ENCODE peak calls at places on chromosomes 1 and 21, in four cellular contexts. One of them, this sample, is unnamed.

GRCh38 chr1:182191716-182192115 is 130.2 kb upstream of the ZNF648 start:
- DNase-seq in gastrocnemius medialis: peak; percentile 7
- DNase-seq in HAP-1: no peak
- DNase-seq in breast epithelium: no peak
- DNase-seq in this sample: no peak

GRCh38 chr1:61241864-61242472 is 159.6 kb downstream of the NFIA start:
- DNase-seq in HAP-1: no peak
- DNase-seq in breast epithelium: no peak
- DNase-seq in gastrocnemius medialis: no peak
- DNase-seq in this sample: no peak

GRCh38 chr1:39701092-39701460 is 9.8 kb upstream of the HPCAL4 start:
- DNase-seq in breast epithelium: no peak
- DNase-seq in gastrocnemius medialis: no peak
- DNase-seq in HAP-1: no peak
- DNase-seq in this sample: no peak

GRCh38 chr1:51627672-51628071 is 10.8 kb downstream of the OSBPL9 start:
- DNase-seq in breast epithelium: no peak
- DNase-seq in gastrocnemius medialis: no peak
- DNase-seq in HAP-1: peak; percentile 28
- DNase-seq in this sample: no peak

GRCh38 chr21:22154579-22155274 is 1156.5 kb downstream of the NCAM2 start:
- DNase-seq in gastrocnemius medialis: no peak
- DNase-seq in HAP-1: no peak
- DNase-seq in breast epithelium: no peak
- DNase-seq in this sample: no peak

GRCh38 chr1:43552813-43553212 is 22.1 kb downstream of the PTPRF start:
- DNase-seq in HAP-1: no peak
- DNase-seq in breast epithelium: peak; percentile 91
- DNase-seq in gastrocnemius medialis: no peak
- DNase-seq in this sample: no peak

GRCh38 chr1:1308756-1309524 is 543 bp downstream of the PUSL1 start:
- DNase-seq in gastrocnemius medialis: no peak
- DNase-seq in breast epithelium: no peak
- DNase-seq in HAP-1: no peak
- DNase-seq in this sample: no peak

GRCh38 chr1:51877434-51878306 is 857 bp downstream of the NRDC start:
- DNase-seq in gastrocnemius medialis: peak; percentile 13
- DNase-seq in breast epithelium: no peak
- DNase-seq in HAP-1: no peak
- DNase-seq in this sample: no peak

GRCh38 chr21:46402421-46402820 is 56.3 kb upstream of the DIP2A start:
- DNase-seq in HAP-1: no peak
- DNase-seq in breast epithelium: no peak
- DNase-seq in gastrocnemius medialis: no peak
- DNase-seq in this sample: no peak

GRCh38 chr1:183806086-183806485 is 1.2 kb downstream of the RGL1 start:
- DNase-seq in gastrocnemius medialis: no peak
- DNase-seq in HAP-1: no peak
- DNase-seq in breast epithelium: no peak
- DNase-seq in this sample: no peak

GRCh38 chr1:225572422-225572821 is 80.5 kb downstream of the ENAH start:
- DNase-seq in breast epithelium: no peak
- DNase-seq in HAP-1: no peak
- DNase-seq in gastrocnemius medialis: no peak
- DNase-seq in this sample: no peak

GRCh38 chr1:172581779-172582178 is 48.8 kb downstream of the SUCO start:
- DNase-seq in breast epithelium: no peak
- DNase-seq in HAP-1: no peak
- DNase-seq in gastrocnemius medialis: no peak
- DNase-seq in this sample: no peak

GRCh38 chr1:237004116-237004515 is at the start of gene MT1HL1:
- DNase-seq in gastrocnemius medialis: no peak
- DNase-seq in HAP-1: no peak
- DNase-seq in breast epithelium: no peak
- DNase-seq in this sample: no peak

GRCh38 chr1:27418326-27418761 is 25.9 kb downstream of the GPR3 start:
- DNase-seq in gastrocnemius medialis: peak; percentile 80
- DNase-seq in breast epithelium: no peak
- DNase-seq in HAP-1: no peak
- DNase-seq in this sample: no peak

GRCh38 chr1:214525535-214526019 is 25.8 kb downstream of the PTPN14 start:
- DNase-seq in breast epithelium: no peak
- DNase-seq in gastrocnemius medialis: peak; percentile 77
- DNase-seq in HAP-1: no peak
- DNase-seq in this sample: no peak

GRCh38 chr21:43902441-43902840 is 37.4 kb downstream of the AGPAT3 start:
- DNase-seq in breast epithelium: no peak
- DNase-seq in HAP-1: no peak
- DNase-seq in gastrocnemius medialis: no peak
- DNase-seq in this sample: no peak

GRCh38 chr1:59415876-59416275 is 119.0 kb downstream of the FGGY start:
- DNase-seq in breast epithelium: no peak
- DNase-seq in gastrocnemius medialis: no peak
- DNase-seq in HAP-1: no peak
- DNase-seq in this sample: no peak

GRCh38 chr1:94282143-94282711 is 44.8 kb upstream of the ARHGAP29 start:
- DNase-seq in gastrocnemius medialis: no peak
- DNase-seq in breast epithelium: no peak
- DNase-seq in HAP-1: no peak
- DNase-seq in this sample: no peak

GRCh38 chr1:64472805-64473204 is 2.9 kb downstream of the CACHD1 start:
- DNase-seq in breast epithelium: no peak
- DNase-seq in gastrocnemius medialis: no peak
- DNase-seq in HAP-1: peak; percentile 70
- DNase-seq in this sample: no peak

DNA sequence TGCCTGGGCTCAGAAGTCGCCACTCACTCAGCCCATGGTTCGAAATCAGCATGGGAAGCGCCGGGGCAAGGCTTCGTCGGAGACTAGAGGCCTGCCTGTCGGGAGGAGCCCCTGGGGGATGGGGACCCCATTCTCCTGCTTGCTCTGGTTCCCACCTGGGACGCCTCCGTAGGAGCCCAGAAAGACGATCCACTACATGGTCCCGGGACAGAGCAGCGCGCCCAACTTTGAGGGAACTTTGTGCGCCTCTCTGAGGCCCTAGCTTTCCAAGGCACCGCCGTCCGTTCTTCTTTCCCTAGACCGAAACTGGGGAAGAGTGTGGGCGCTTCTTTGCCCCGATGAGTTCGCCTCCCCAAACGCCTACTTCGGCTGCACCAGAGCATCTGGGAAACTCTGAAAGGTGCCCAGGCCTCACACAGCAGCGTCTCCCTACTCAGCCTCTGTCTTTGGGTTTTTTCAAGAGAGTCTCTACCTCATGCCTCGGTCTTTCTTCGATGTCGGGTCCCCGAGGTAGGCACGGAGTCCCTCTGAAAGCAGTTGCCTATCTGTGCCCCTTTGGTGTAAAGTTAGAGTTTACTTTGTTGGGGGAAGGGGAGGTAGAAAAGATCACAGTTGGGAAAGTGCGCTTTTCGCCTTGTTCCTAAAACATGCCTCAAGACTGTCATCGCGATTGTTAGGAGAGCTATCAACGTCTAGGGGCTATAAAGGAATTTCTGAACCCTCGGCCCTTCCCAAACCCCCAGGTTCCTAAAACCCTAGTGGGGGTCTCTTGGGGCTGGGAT is 14.0 kb downstream of the NR5A2 start:
- DNase-seq in gastrocnemius medialis: no peak
- DNase-seq in HAP-1: peak; percentile 50
- DNase-seq in breast epithelium: no peak
- DNase-seq in this sample: no peak
- H3K4me3 ChIP-seq in gastrocnemius medialis: peak overlapping the region; percentile 65
- H3K4me3 ChIP-seq in HAP-1: peak overlapping the region; percentile 78
- H3K4me3 ChIP-seq in breast epithelium: peak overlapping the region; percentile 48
- H3K4me3 ChIP-seq in this sample: no peak overlapping the region

DNA sequence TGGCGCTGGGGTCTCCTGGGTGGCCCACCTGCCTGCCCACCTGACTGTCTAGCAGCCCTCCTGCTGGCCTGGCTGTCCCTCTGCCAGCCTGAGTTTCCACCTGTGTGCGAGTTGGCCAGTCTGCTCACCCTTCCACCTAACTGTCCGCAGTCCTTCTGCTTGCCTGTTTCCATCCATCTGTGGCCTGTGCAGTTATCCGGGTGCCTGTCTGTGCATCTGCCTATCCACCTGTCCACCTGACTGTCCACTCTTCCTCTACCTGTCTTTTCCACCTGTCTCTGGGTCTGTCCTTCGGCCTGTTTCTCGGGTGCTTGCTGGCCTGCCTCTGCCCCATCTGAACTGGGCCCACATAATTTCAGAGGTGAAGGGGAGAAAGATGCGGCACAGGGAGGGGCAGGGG is 1.9 kb downstream of the KCNQ4 start:
- DNase-seq in gastrocnemius medialis: no peak
- DNase-seq in HAP-1: no peak
- DNase-seq in breast epithelium: no peak
- DNase-seq in this sample: no peak
- H3K4me3 ChIP-seq in gastrocnemius medialis: no peak overlapping the region
- H3K4me3 ChIP-seq in HAP-1: no peak overlapping the region
- H3K4me3 ChIP-seq in breast epithelium: no peak overlapping the region
- H3K4me3 ChIP-seq in this sample: peak overlapping the region; percentile 72

GRCh38 chr1:21436488-21437340 is 3.2 kb upstream of the NBPF3 start:
- DNase-seq in gastrocnemius medialis: no peak
- DNase-seq in breast epithelium: no peak
- DNase-seq in HAP-1: peak; percentile 26
- DNase-seq in this sample: no peak
- H3K4me3 ChIP-seq in gastrocnemius medialis: no peak overlapping the region
- H3K4me3 ChIP-seq in breast epithelium: peak overlapping the region; percentile 48
- H3K4me3 ChIP-seq in HAP-1: no peak overlapping the region
- H3K4me3 ChIP-seq in this sample: peak overlapping the region; percentile 1

GRCh38 chr1:109392788-109393580 is 4.7 kb downstream of the SORT1 start:
- DNase-seq in HAP-1: peak; percentile 54
- DNase-seq in breast epithelium: no peak
- DNase-seq in gastrocnemius medialis: peak; percentile 85
- DNase-seq in this sample: no peak

GRCh38 chr1:109391626-109392025 is 6.1 kb downstream of the SORT1 start:
- DNase-seq in breast epithelium: no peak
- DNase-seq in HAP-1: no peak
- DNase-seq in gastrocnemius medialis: no peak
- DNase-seq in this sample: no peak

GRCh38 chr1:109394591-109395281 is 3.0 kb downstream of the SORT1 start:
- DNase-seq in gastrocnemius medialis: no peak
- DNase-seq in HAP-1: no peak
- DNase-seq in breast epithelium: no peak
- DNase-seq in this sample: no peak

GRCh38 chr1:109392037-109392787 is 5.5 kb downstream of the SORT1 start:
- DNase-seq in gastrocnemius medialis: peak; percentile 80
- DNase-seq in HAP-1: no peak
- DNase-seq in breast epithelium: no peak
- DNase-seq in this sample: no peak

GRCh38 chr1:109393602-109394233 is 4.0 kb downstream of the SORT1 start:
- DNase-seq in HAP-1: no peak
- DNase-seq in breast epithelium: no peak
- DNase-seq in gastrocnemius medialis: no peak
- DNase-seq in this sample: no peak
- H3K4me3 ChIP-seq in HAP-1: no peak overlapping the region
- H3K4me3 ChIP-seq in breast epithelium: no peak overlapping the region
- H3K4me3 ChIP-seq in gastrocnemius medialis: peak overlapping the region; percentile 34
- H3K4me3 ChIP-seq in this sample: peak overlapping the region; percentile 15

DNA sequence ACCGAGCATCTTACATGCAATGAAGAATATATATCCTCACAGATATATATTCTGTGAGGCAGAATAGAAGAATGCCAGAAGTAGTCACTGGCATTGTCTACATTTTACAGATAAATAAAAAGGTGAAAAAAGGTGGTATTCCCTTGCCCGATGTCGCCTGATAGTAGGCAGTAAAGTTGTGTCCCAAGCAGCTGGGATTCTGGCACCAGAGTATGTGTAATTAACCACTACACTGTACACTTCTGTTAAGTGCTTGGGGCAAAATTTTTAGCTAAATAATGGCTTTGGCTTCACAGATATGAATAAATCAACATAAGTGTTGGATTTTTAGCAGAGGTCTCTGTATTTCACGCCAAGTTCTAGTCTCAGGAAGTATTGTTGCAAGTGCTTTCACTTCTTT is 13.3 kb upstream of the CASQ2 start:
- DNase-seq in HAP-1: no peak
- DNase-seq in gastrocnemius medialis: no peak
- DNase-seq in breast epithelium: no peak
- DNase-seq in this sample: no peak
- H3K4me3 ChIP-seq in HAP-1: no peak overlapping the region
- H3K4me3 ChIP-seq in gastrocnemius medialis: no peak overlapping the region
- H3K4me3 ChIP-seq in breast epithelium: no peak overlapping the region
- H3K4me3 ChIP-seq in this sample: no peak overlapping the region

GRCh38 chr1:36482724-36483388 is at the start of gene CSF3R:
- DNase-seq in breast epithelium: no peak
- DNase-seq in HAP-1: no peak
- DNase-seq in gastrocnemius medialis: no peak
- DNase-seq in this sample: no peak
- H3K4me3 ChIP-seq in breast epithelium: peak within 1 kb of the TSS; percentile 2
- H3K4me3 ChIP-seq in HAP-1: no peak within 1 kb of the TSS
- H3K4me3 ChIP-seq in gastrocnemius medialis: no peak within 1 kb of the TSS
- H3K4me3 ChIP-seq in this sample: peak within 1 kb of the TSS; percentile 9

GRCh38 chr1:106889054-106889453 is 167.4 kb upstream of the PRMT6 start:
- DNase-seq in gastrocnemius medialis: no peak
- DNase-seq in HAP-1: no peak
- DNase-seq in breast epithelium: no peak
- DNase-seq in this sample: no peak
- H3K4me3 ChIP-seq in gastrocnemius medialis: no peak overlapping the region
- H3K4me3 ChIP-seq in HAP-1: no peak overlapping the region
- H3K4me3 ChIP-seq in breast epithelium: no peak overlapping the region
- H3K4me3 ChIP-seq in this sample: no peak overlapping the region

GRCh38 chr1:30801826-30802198 is 44.2 kb upstream of the LAPTM5 start:
- DNase-seq in breast epithelium: peak; percentile 67
- DNase-seq in HAP-1: peak; percentile 93
- DNase-seq in gastrocnemius medialis: peak; percentile 42
- DNase-seq in this sample: no peak
- H3K4me3 ChIP-seq in breast epithelium: peak overlapping the region; percentile 13
- H3K4me3 ChIP-seq in HAP-1: no peak overlapping the region
- H3K4me3 ChIP-seq in gastrocnemius medialis: no peak overlapping the region
- H3K4me3 ChIP-seq in this sample: no peak overlapping the region